ENCODE peak calls at places on chromosomes 3 and 15, in eight cellular contexts. R is fibroblast of lung, L is heart left ventricle, S is transverse colon, N is prostate gland, K is epithelial cell of proximal tubule, Z is DND-41, X is left ventricle myocardium inferior. Q is an unnamed sample.

GRCh38 chr3:10353661-10354372 is 32.9 kb upstream of the SEC13 start:
- DNase-seq in R (no peak), L (no peak), S (no peak), N (no peak), K (no peak), Z (no peak), X (no peak), Q (peak; percentile 43)

GRCh38 chr3:126347543-126348161 is 9.6 kb downstream of the KLF15 start:
- DNase-seq in R (no peak), L (peak; percentile 27), S (no peak), N (no peak), K (no peak), Z (no peak), X (no peak), Q (no peak)

GRCh38 chr3:178295257-178295912 is 240.9 kb upstream of the KCNMB2 start:
- DNase-seq in R (peak; percentile 93), L (no peak), S (no peak), N (no peak), K (no peak), Z (no peak), X (no peak), Q (peak; percentile 93)

GRCh38 chr3:126834596-126835471 is 130.8 kb downstream of the CHCHD6 start:
- DNase-seq in R (no peak), L (no peak), S (no peak), N (no peak), K (no peak), Z (no peak), X (no peak), Q (no peak)

GRCh38 chr3:15754047-15754446 is 43.7 kb downstream of the ANKRD28 start:
- DNase-seq in R (peak; percentile 57), L (no peak), S (no peak), N (no peak), K (no peak), Z (no peak), X (no peak), Q (peak; percentile 73)

GRCh38 chr3:52494446-52494845 is 692 bp upstream of the STAB1 start:
- DNase-seq in R (no peak), L (no peak), S (no peak), N (no peak), K (no peak), Z (no peak), X (no peak), Q (no peak)

GRCh38 chr3:170709046-170709445 is 123.2 kb upstream of the SLC7A14 start:
- DNase-seq in R (peak; percentile 95), L (no peak), S (no peak), N (no peak), K (no peak), Z (no peak), X (peak; percentile 26), Q (peak; percentile 99)

GRCh38 chr3:149589332-149589731 is 68.5 kb downstream of the WWTR1 start:
- DNase-seq in R (peak; percentile 87), L (no peak), S (no peak), N (no peak), K (no peak), Z (no peak), X (no peak), Q (peak; percentile 84)

GRCh38 chr3:20072422-20072821 is 32.2 kb downstream of the KAT2B start:
- DNase-seq in R (no peak), L (no peak), S (no peak), N (no peak), K (no peak), Z (no peak), X (no peak), Q (no peak)

GRCh38 chr15:94119923-94120775 is 111.2 kb upstream of the MCTP2 start:
- DNase-seq in R (peak; percentile 90), L (no peak), S (peak; percentile 56), N (peak; percentile 78), K (peak; percentile 63), Z (peak; percentile 84), X (peak; percentile 27), Q (peak; percentile 90)

GRCh38 chr3:159711560-159712333 is 276.9 kb upstream of the IL12A start:
- DNase-seq in R (peak; percentile 80), L (no peak), S (no peak), N (no peak), K (peak; percentile 80), Z (no peak), X (peak; percentile 22), Q (peak; percentile 94)

GRCh38 chr3:156615592-156616173 is 58.7 kb upstream of the TIPARP start:
- DNase-seq in R (peak; percentile 72), L (no peak), S (no peak), N (no peak), K (peak; percentile 96), Z (no peak), X (no peak), Q (peak; percentile 86)

GRCh38 chr3:182323126-182323727 is 470.1 kb upstream of the ATP11B start:
- DNase-seq in R (no peak), L (no peak), S (no peak), N (no peak), K (no peak), Z (no peak), X (no peak), Q (no peak)

DNA sequence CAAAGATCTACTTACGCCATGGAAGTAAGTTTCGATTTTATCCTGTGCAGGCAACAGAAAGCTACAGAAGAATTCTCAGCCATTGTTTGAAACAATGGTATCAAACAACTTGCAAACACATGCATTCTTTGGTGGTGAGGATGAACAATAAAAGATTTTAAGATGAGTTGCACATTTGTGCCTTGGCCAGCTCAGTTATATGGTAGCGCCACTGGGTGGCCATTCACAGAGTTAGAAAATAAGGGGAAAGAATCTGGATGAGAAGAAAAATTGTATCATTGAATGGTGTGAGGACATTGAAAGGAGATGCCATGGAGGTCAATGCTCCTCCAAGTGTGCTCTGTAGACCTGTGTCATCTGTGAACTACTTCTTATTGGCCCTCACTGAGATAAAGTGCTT is 11.6 kb downstream of the CADPS start:
- DNase-seq in R (no peak), L (no peak), S (no peak), N (no peak), K (no peak), Z (no peak), X (no peak), Q (no peak)
- TF ChIP-seq CTCF in R (no peak), L (no peak), S (no peak), N (no peak), K (no peak), Z (no peak), X (no peak), Q (no peak)

GRCh38 chr15:42920281-42921048 is at the start of gene TTBK2:
- DNase-seq in R (peak; percentile 99), L (peak; percentile 99), S (peak; percentile 99), N (peak; percentile 99), K (peak; percentile 80), Z (peak; percentile 97), X (peak; percentile 99), Q (peak; percentile 99)

GRCh38 chr15:42919794-42920280 is 741 bp downstream of the TTBK2 start:
- DNase-seq in R (peak; percentile 23), L (no peak), S (peak; percentile 12), N (peak; percentile 22), K (no peak), Z (peak; percentile 31), X (no peak), Q (peak; percentile 23)

GRCh38 chr15:42919308-42919707 is 1.3 kb downstream of the TTBK2 start:
- DNase-seq in R (no peak), L (no peak), S (no peak), N (no peak), K (no peak), Z (no peak), X (no peak), Q (no peak)

GRCh38 chr15:42915654-42916053 is 4.9 kb downstream of the TTBK2 start:
- DNase-seq in R (no peak), L (no peak), S (no peak), N (no peak), K (no peak), Z (no peak), X (no peak), Q (no peak)

DNA sequence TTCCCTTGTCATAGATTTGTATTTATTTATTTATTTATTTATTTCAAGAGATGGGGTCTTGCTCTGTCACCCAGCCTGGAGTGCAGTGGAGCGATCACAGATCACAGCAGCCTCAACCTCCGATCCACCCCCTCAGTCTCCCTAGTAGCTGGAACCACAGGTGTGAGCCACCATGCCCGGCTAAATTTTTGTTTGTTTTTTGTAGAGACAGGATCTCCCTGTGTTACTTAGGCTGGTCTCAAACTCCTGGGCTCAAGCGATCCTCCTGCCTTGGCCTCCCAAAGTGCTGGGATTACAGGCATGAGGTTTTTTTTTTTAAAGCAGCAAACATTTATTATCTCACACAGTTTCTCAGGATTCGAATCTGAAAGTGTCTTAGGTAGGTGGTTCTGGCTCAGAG is 2.5 kb downstream of the TTBK2 start:
- DNase-seq in R (no peak), L (no peak), S (no peak), N (no peak), K (no peak), Z (peak; percentile 14), X (no peak), Q (no peak)
- H3K4me3 ChIP-seq in R (no peak overlapping the region), L (no peak overlapping the region), S (no peak overlapping the region), N (no peak overlapping the region), K (no peak overlapping the region), Z (no peak overlapping the region), X (no peak overlapping the region), Q (no peak overlapping the region)

DNA sequence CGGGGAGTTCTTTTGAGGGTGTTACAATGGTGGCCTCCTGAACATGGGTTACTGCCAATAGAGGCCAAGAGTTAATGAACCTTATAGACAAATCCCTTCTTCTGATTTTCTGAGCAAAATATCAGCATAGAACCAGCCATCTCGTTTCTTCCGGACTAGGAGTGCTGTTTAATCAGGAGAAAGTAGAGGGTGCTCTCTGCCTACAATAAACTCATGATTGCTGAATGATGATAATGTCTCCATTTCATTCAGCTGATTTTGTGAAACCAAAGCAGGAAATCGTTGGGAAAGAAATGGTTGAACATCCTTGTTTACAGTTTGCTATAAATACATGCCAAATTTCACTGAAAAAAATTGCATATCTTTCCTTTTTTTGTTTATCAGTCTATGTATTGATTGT is 142.8 kb upstream of the PLSCR5 start:
- DNase-seq in R (peak; percentile 49), L (no peak), S (no peak), N (no peak), K (no peak), Z (no peak), X (no peak), Q (peak; percentile 78)
- TF ChIP-seq CTCF in R (peak; percentile 51), L (peak; percentile 16), S (peak; percentile 11), N (no peak), K (peak; percentile 31), Z (peak; percentile 47), X (peak; percentile 58), Q (peak; percentile 65)

GRCh38 chr3:60076307-60076706 is 1026.5 kb upstream of the CFAP20DC start:
- DNase-seq in R (peak; percentile 43), L (no peak), S (no peak), N (no peak), K (no peak), Z (no peak), X (no peak), Q (no peak)

GRCh38 chr3:60081381-60082095 is 1031.7 kb upstream of the CFAP20DC start:
- DNase-seq in R (no peak), L (no peak), S (no peak), N (no peak), K (no peak), Z (peak; percentile 55), X (no peak), Q (no peak)

GRCh38 chr3:60079076-60079475 is 1029.3 kb upstream of the CFAP20DC start:
- DNase-seq in R (no peak), L (no peak), S (no peak), N (no peak), K (no peak), Z (peak; percentile 80), X (no peak), Q (no peak)

GRCh38 chr3:60085649-60086048 is 1035.8 kb upstream of the CFAP20DC start:
- DNase-seq in R (no peak), L (no peak), S (no peak), N (no peak), K (no peak), Z (no peak), X (no peak), Q (no peak)

GRCh38 chr3:60080648-60081047 is 1030.8 kb upstream of the CFAP20DC start:
- DNase-seq in R (no peak), L (no peak), S (no peak), N (no peak), K (no peak), Z (peak; percentile 38), X (no peak), Q (no peak)
- H3K4me3 ChIP-seq in R (no peak overlapping the region), L (no peak overlapping the region), S (no peak overlapping the region), N (no peak overlapping the region), K (no peak overlapping the region), Z (peak overlapping the region; percentile 47), X (no peak overlapping the region), Q (no peak overlapping the region)

Q was measured in foreskin fibroblast.